ENCODE peak calls at places on chromosomes 4 and X, in nine cellular contexts. One of them, this sample, is unnamed.

GRCh38 chrX:31435592-31435991 is 363.8 kb upstream of the FTHL17 start:
- DNase-seq in SK-N-SH: no peak
- DNase-seq in cardiac muscle cell: peak; percentile 46
- DNase-seq in astrocyte: peak; percentile 32
- DNase-seq in foreskin fibroblast: peak; percentile 30
- DNase-seq in AG10803: peak; percentile 45
- DNase-seq in fibroblast of pulmonary artery: peak; percentile 8
- DNase-seq in ascending aorta: no peak
- DNase-seq in fibroblast of lung: peak; percentile 17
- DNase-seq in this sample: peak; percentile 42

GRCh38 chr4:149983931-149984330 is 94.3 kb upstream of the DCLK2 start:
- DNase-seq in SK-N-SH: no peak
- DNase-seq in cardiac muscle cell: no peak
- DNase-seq in astrocyte: no peak
- DNase-seq in foreskin fibroblast: no peak
- DNase-seq in AG10803: no peak
- DNase-seq in fibroblast of pulmonary artery: no peak
- DNase-seq in ascending aorta: no peak
- DNase-seq in fibroblast of lung: no peak
- DNase-seq in this sample: no peak

GRCh38 chr4:83334425-83335241 is at the start of gene HPSE:
- DNase-seq in SK-N-SH: peak; percentile 78
- DNase-seq in cardiac muscle cell: peak; percentile 91
- DNase-seq in astrocyte: peak; percentile 39
- DNase-seq in foreskin fibroblast: peak; percentile 82
- DNase-seq in AG10803: peak; percentile 50
- DNase-seq in fibroblast of pulmonary artery: peak; percentile 79
- DNase-seq in ascending aorta: peak; percentile 54
- DNase-seq in fibroblast of lung: peak; percentile 71
- DNase-seq in this sample: peak; percentile 66

GRCh38 chr4:77599378-77599777 is 6.2 kb upstream of the CXCL13 start:
- DNase-seq in SK-N-SH: peak; percentile 20
- DNase-seq in cardiac muscle cell: peak; percentile 68
- DNase-seq in astrocyte: no peak
- DNase-seq in foreskin fibroblast: peak; percentile 74
- DNase-seq in AG10803: peak; percentile 50
- DNase-seq in fibroblast of pulmonary artery: peak; percentile 59
- DNase-seq in ascending aorta: no peak
- DNase-seq in fibroblast of lung: peak; percentile 60
- DNase-seq in this sample: peak; percentile 44

GRCh38 chr4:150235795-150236385 is 157.6 kb downstream of the DCLK2 start:
- DNase-seq in SK-N-SH: no peak
- DNase-seq in cardiac muscle cell: peak; percentile 60
- DNase-seq in astrocyte: peak; percentile 67
- DNase-seq in foreskin fibroblast: peak; percentile 36
- DNase-seq in AG10803: peak; percentile 66
- DNase-seq in fibroblast of pulmonary artery: peak; percentile 53
- DNase-seq in ascending aorta: no peak
- DNase-seq in fibroblast of lung: peak; percentile 43
- DNase-seq in this sample: peak; percentile 55

GRCh38 chrX:79270401-79270800 is 96.7 kb downstream of the ITM2A start:
- DNase-seq in SK-N-SH: no peak
- DNase-seq in cardiac muscle cell: peak; percentile 74
- DNase-seq in astrocyte: no peak
- DNase-seq in foreskin fibroblast: peak; percentile 75
- DNase-seq in AG10803: no peak
- DNase-seq in fibroblast of pulmonary artery: peak; percentile 8
- DNase-seq in ascending aorta: no peak
- DNase-seq in fibroblast of lung: no peak
- DNase-seq in this sample: no peak

GRCh38 chr4:2937146-2937857 is 25.9 kb downstream of the NOP14 start:
- DNase-seq in SK-N-SH: no peak
- DNase-seq in cardiac muscle cell: no peak
- DNase-seq in astrocyte: peak; percentile 67
- DNase-seq in foreskin fibroblast: peak; percentile 5
- DNase-seq in AG10803: no peak
- DNase-seq in fibroblast of pulmonary artery: no peak
- DNase-seq in ascending aorta: no peak
- DNase-seq in fibroblast of lung: no peak
- DNase-seq in this sample: no peak

GRCh38 chr4:4995866-4996265 is 23.4 kb downstream of the CYTL1 start:
- DNase-seq in SK-N-SH: peak; percentile 30
- DNase-seq in cardiac muscle cell: no peak
- DNase-seq in astrocyte: peak; percentile 22
- DNase-seq in foreskin fibroblast: peak; percentile 34
- DNase-seq in AG10803: peak; percentile 76
- DNase-seq in fibroblast of pulmonary artery: no peak
- DNase-seq in ascending aorta: no peak
- DNase-seq in fibroblast of lung: no peak
- DNase-seq in this sample: no peak

GRCh38 chr4:56909083-56909981 is 1.6 kb downstream of the REST start:
- DNase-seq in SK-N-SH: peak; percentile 67
- DNase-seq in cardiac muscle cell: peak; percentile 64
- DNase-seq in astrocyte: peak; percentile 48
- DNase-seq in foreskin fibroblast: peak; percentile 74
- DNase-seq in AG10803: peak; percentile 56
- DNase-seq in fibroblast of pulmonary artery: peak; percentile 60
- DNase-seq in ascending aorta: no peak
- DNase-seq in fibroblast of lung: peak; percentile 53
- DNase-seq in this sample: peak; percentile 65

GRCh38 chrX:12471061-12471460 is 320.2 kb upstream of the PRPS2 start:
- DNase-seq in SK-N-SH: no peak
- DNase-seq in cardiac muscle cell: no peak
- DNase-seq in astrocyte: no peak
- DNase-seq in foreskin fibroblast: no peak
- DNase-seq in AG10803: no peak
- DNase-seq in fibroblast of pulmonary artery: no peak
- DNase-seq in ascending aorta: no peak
- DNase-seq in fibroblast of lung: no peak
- DNase-seq in this sample: no peak

GRCh38 chrX:69238153-69238959 is 73.1 kb upstream of the PJA1 start:
- DNase-seq in SK-N-SH: peak; percentile 73
- DNase-seq in cardiac muscle cell: no peak
- DNase-seq in astrocyte: no peak
- DNase-seq in foreskin fibroblast: no peak
- DNase-seq in AG10803: peak; percentile 26
- DNase-seq in fibroblast of pulmonary artery: no peak
- DNase-seq in ascending aorta: no peak
- DNase-seq in fibroblast of lung: no peak
- DNase-seq in this sample: no peak

GRCh38 chr4:38062088-38062893 is 102.1 kb downstream of the PTTG2 start:
- DNase-seq in SK-N-SH: peak; percentile 71
- DNase-seq in cardiac muscle cell: peak; percentile 86
- DNase-seq in astrocyte: peak; percentile 42
- DNase-seq in foreskin fibroblast: peak; percentile 90
- DNase-seq in AG10803: peak; percentile 72
- DNase-seq in fibroblast of pulmonary artery: peak; percentile 91
- DNase-seq in ascending aorta: no peak
- DNase-seq in fibroblast of lung: peak; percentile 86
- DNase-seq in this sample: peak; percentile 85

GRCh38 chr4:5639556-5639955 is 68.8 kb downstream of the EVC2 start:
- DNase-seq in SK-N-SH: no peak
- DNase-seq in cardiac muscle cell: no peak
- DNase-seq in astrocyte: no peak
- DNase-seq in foreskin fibroblast: no peak
- DNase-seq in AG10803: no peak
- DNase-seq in fibroblast of pulmonary artery: no peak
- DNase-seq in ascending aorta: no peak
- DNase-seq in fibroblast of lung: no peak
- DNase-seq in this sample: no peak

GRCh38 chr4:6221851-6222760 is 21.8 kb upstream of the JAKMIP1 start:
- DNase-seq in SK-N-SH: peak; percentile 97
- DNase-seq in cardiac muscle cell: peak; percentile 30
- DNase-seq in astrocyte: no peak
- DNase-seq in foreskin fibroblast: peak; percentile 41
- DNase-seq in AG10803: no peak
- DNase-seq in fibroblast of pulmonary artery: peak; percentile 6
- DNase-seq in ascending aorta: no peak
- DNase-seq in fibroblast of lung: no peak
- DNase-seq in this sample: peak; percentile 7

GRCh38 chr4:76305971-76306881 is at the start of gene STBD1:
- DNase-seq in SK-N-SH: peak; percentile 86
- DNase-seq in cardiac muscle cell: peak; percentile 65
- DNase-seq in astrocyte: peak; percentile 60
- DNase-seq in foreskin fibroblast: peak; percentile 82
- DNase-seq in AG10803: peak; percentile 60
- DNase-seq in fibroblast of pulmonary artery: peak; percentile 57
- DNase-seq in ascending aorta: peak; percentile 44
- DNase-seq in fibroblast of lung: peak; percentile 61
- DNase-seq in this sample: peak; percentile 59

GRCh38 chr4:20618010-20618409 is 82.2 kb upstream of the PACRGL start:
- DNase-seq in SK-N-SH: no peak
- DNase-seq in cardiac muscle cell: peak; percentile 20
- DNase-seq in astrocyte: no peak
- DNase-seq in foreskin fibroblast: peak; percentile 33
- DNase-seq in AG10803: peak; percentile 70
- DNase-seq in fibroblast of pulmonary artery: no peak
- DNase-seq in ascending aorta: no peak
- DNase-seq in fibroblast of lung: peak; percentile 21
- DNase-seq in this sample: peak; percentile 10

GRCh38 chrX:85203461-85203970 is 40.1 kb downstream of the SATL1 start:
- DNase-seq in SK-N-SH: no peak
- DNase-seq in cardiac muscle cell: no peak
- DNase-seq in astrocyte: no peak
- DNase-seq in foreskin fibroblast: no peak
- DNase-seq in AG10803: no peak
- DNase-seq in fibroblast of pulmonary artery: no peak
- DNase-seq in ascending aorta: no peak
- DNase-seq in fibroblast of lung: no peak
- DNase-seq in this sample: no peak
- H3K4me3 ChIP-seq in SK-N-SH: no peak overlapping the region
- H3K4me3 ChIP-seq in cardiac muscle cell: no peak overlapping the region
- H3K4me3 ChIP-seq in astrocyte: no peak overlapping the region
- H3K4me3 ChIP-seq in foreskin fibroblast: no peak overlapping the region
- H3K4me3 ChIP-seq in AG10803: no peak overlapping the region
- H3K4me3 ChIP-seq in fibroblast of pulmonary artery: no peak overlapping the region
- H3K4me3 ChIP-seq in ascending aorta: no peak overlapping the region
- H3K4me3 ChIP-seq in fibroblast of lung: no peak overlapping the region
- H3K4me3 ChIP-seq in this sample: no peak overlapping the region

GRCh38 chr4:8157944-8158709 is 486 bp downstream of the ABLIM2 start:
- DNase-seq in SK-N-SH: no peak
- DNase-seq in cardiac muscle cell: no peak
- DNase-seq in astrocyte: no peak
- DNase-seq in foreskin fibroblast: no peak
- DNase-seq in AG10803: no peak
- DNase-seq in fibroblast of pulmonary artery: no peak
- DNase-seq in ascending aorta: no peak
- DNase-seq in fibroblast of lung: no peak
- DNase-seq in this sample: no peak
- TF ChIP-seq CTCF in SK-N-SH: no peak
- TF ChIP-seq CTCF in cardiac muscle cell: no peak
- TF ChIP-seq CTCF in astrocyte: no peak
- TF ChIP-seq CTCF in foreskin fibroblast: no peak
- TF ChIP-seq CTCF in AG10803: no peak
- TF ChIP-seq CTCF in fibroblast of pulmonary artery: no peak
- TF ChIP-seq CTCF in ascending aorta: no peak
- TF ChIP-seq CTCF in fibroblast of lung: no peak
- TF ChIP-seq CTCF in this sample: no peak

GRCh38 chrX:101419489-101419888 is 11.5 kb downstream of the HNRNPH2 start:
- DNase-seq in SK-N-SH: no peak
- DNase-seq in cardiac muscle cell: no peak
- DNase-seq in astrocyte: no peak
- DNase-seq in foreskin fibroblast: no peak
- DNase-seq in AG10803: no peak
- DNase-seq in fibroblast of pulmonary artery: no peak
- DNase-seq in ascending aorta: no peak
- DNase-seq in fibroblast of lung: no peak
- DNase-seq in this sample: no peak
- H3K4me3 ChIP-seq in SK-N-SH: no peak overlapping the region
- H3K4me3 ChIP-seq in cardiac muscle cell: no peak overlapping the region
- H3K4me3 ChIP-seq in astrocyte: no peak overlapping the region
- H3K4me3 ChIP-seq in foreskin fibroblast: no peak overlapping the region
- H3K4me3 ChIP-seq in AG10803: no peak overlapping the region
- H3K4me3 ChIP-seq in fibroblast of pulmonary artery: no peak overlapping the region
- H3K4me3 ChIP-seq in ascending aorta: no peak overlapping the region
- H3K4me3 ChIP-seq in fibroblast of lung: no peak overlapping the region
- H3K4me3 ChIP-seq in this sample: no peak overlapping the region

DNA sequence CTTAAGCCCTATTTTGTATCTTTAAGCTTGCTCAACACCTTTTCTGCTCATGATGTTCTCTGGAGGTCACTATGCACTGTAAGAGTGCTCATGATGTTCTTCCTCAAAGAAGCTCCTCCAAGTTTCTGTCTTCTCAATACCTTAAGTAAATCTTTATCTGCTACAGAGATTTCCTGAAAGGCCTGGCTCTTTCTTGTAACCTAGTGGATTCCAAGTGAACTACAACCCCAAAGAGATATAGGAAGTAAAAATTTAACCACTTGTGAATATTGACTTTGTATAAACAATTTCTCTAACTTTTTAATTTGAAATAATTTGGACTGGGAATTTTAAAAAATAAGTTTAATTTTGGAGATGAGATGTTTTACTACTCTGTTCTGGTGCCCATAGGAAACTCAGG is 39.3 kb upstream of the XK start:
- DNase-seq in SK-N-SH: no peak
- DNase-seq in cardiac muscle cell: no peak
- DNase-seq in astrocyte: no peak
- DNase-seq in foreskin fibroblast: no peak
- DNase-seq in AG10803: no peak
- DNase-seq in fibroblast of pulmonary artery: no peak
- DNase-seq in ascending aorta: no peak
- DNase-seq in fibroblast of lung: no peak
- DNase-seq in this sample: no peak
- TF ChIP-seq CTCF in SK-N-SH: peak; percentile 28
- TF ChIP-seq CTCF in cardiac muscle cell: no peak
- TF ChIP-seq CTCF in astrocyte: no peak
- TF ChIP-seq CTCF in foreskin fibroblast: no peak
- TF ChIP-seq CTCF in AG10803: no peak
- TF ChIP-seq CTCF in fibroblast of pulmonary artery: no peak
- TF ChIP-seq CTCF in ascending aorta: no peak
- TF ChIP-seq CTCF in fibroblast of lung: no peak
- TF ChIP-seq CTCF in this sample: peak; percentile 12

GRCh38 chr4:96525901-96526300 is 686.0 kb downstream of the PDHA2 start:
- DNase-seq in SK-N-SH: no peak
- DNase-seq in cardiac muscle cell: peak; percentile 0
- DNase-seq in astrocyte: peak; percentile 8
- DNase-seq in foreskin fibroblast: no peak
- DNase-seq in AG10803: no peak
- DNase-seq in fibroblast of pulmonary artery: peak; percentile 5
- DNase-seq in ascending aorta: no peak
- DNase-seq in fibroblast of lung: no peak
- DNase-seq in this sample: no peak

GRCh38 chr4:96519291-96519690 is 679.4 kb downstream of the PDHA2 start:
- DNase-seq in SK-N-SH: no peak
- DNase-seq in cardiac muscle cell: peak; percentile 2
- DNase-seq in astrocyte: peak; percentile 4
- DNase-seq in foreskin fibroblast: no peak
- DNase-seq in AG10803: no peak
- DNase-seq in fibroblast of pulmonary artery: peak; percentile 10
- DNase-seq in ascending aorta: no peak
- DNase-seq in fibroblast of lung: no peak
- DNase-seq in this sample: no peak

GRCh38 chr4:96521046-96521536 is 681.2 kb downstream of the PDHA2 start:
- DNase-seq in SK-N-SH: no peak
- DNase-seq in cardiac muscle cell: no peak
- DNase-seq in astrocyte: no peak
- DNase-seq in foreskin fibroblast: no peak
- DNase-seq in AG10803: no peak
- DNase-seq in fibroblast of pulmonary artery: no peak
- DNase-seq in ascending aorta: no peak
- DNase-seq in fibroblast of lung: no peak
- DNase-seq in this sample: no peak

GRCh38 chr4:96526625-96527024 is 686.7 kb downstream of the PDHA2 start:
- DNase-seq in SK-N-SH: no peak
- DNase-seq in cardiac muscle cell: no peak
- DNase-seq in astrocyte: no peak
- DNase-seq in foreskin fibroblast: no peak
- DNase-seq in AG10803: no peak
- DNase-seq in fibroblast of pulmonary artery: no peak
- DNase-seq in ascending aorta: no peak
- DNase-seq in fibroblast of lung: no peak
- DNase-seq in this sample: no peak

GRCh38 chr4:96524311-96524875 is 684.5 kb downstream of the PDHA2 start:
- DNase-seq in SK-N-SH: no peak
- DNase-seq in cardiac muscle cell: no peak
- DNase-seq in astrocyte: no peak
- DNase-seq in foreskin fibroblast: no peak
- DNase-seq in AG10803: no peak
- DNase-seq in fibroblast of pulmonary artery: no peak
- DNase-seq in ascending aorta: no peak
- DNase-seq in fibroblast of lung: no peak
- DNase-seq in this sample: no peak
- H3K4me3 ChIP-seq in SK-N-SH: no peak overlapping the region
- H3K4me3 ChIP-seq in cardiac muscle cell: no peak overlapping the region
- H3K4me3 ChIP-seq in astrocyte: no peak overlapping the region
- H3K4me3 ChIP-seq in foreskin fibroblast: no peak overlapping the region
- H3K4me3 ChIP-seq in AG10803: no peak overlapping the region
- H3K4me3 ChIP-seq in fibroblast of pulmonary artery: no peak overlapping the region
- H3K4me3 ChIP-seq in ascending aorta: no peak overlapping the region
- H3K4me3 ChIP-seq in fibroblast of lung: no peak overlapping the region
- H3K4me3 ChIP-seq in this sample: no peak overlapping the region

This sample was measured in fibroblast of villous mesenchyme.